ENCODE peak calls at places on chromosome X, in eight cellular contexts. One of them, this sample, is unnamed.

GRCh38 chrX:40439625-40440532 is 140.9 kb upstream of the ATP6AP2 start:
- DNase-seq in mucosa of descending colon: no peak
- DNase-seq in heart right ventricle: no peak
- DNase-seq in activated CD4-positive, alpha-beta T cell treated with anti-CD3 and anti-CD28 coated beads, Interleukin-2, amount 10 ng/mL, durations not matched to agents 7 days and 5 days: no peak
- DNase-seq in NCI-H1930: no peak
- DNase-seq in hippocampal formation: no peak
- DNase-seq in stimulated activated CD8-positive, alpha-beta memory T cell treated with anti-CD3 and anti-CD28 coated beads, Interleukin-7, amount 100 ng/mL, for 24 hours: no peak
- DNase-seq in globus pallidus: no peak
- DNase-seq in this sample: no peak

GRCh38 chrX:64338296-64338695 is 57.0 kb downstream of the MTMR8 start:
- DNase-seq in mucosa of descending colon: no peak
- DNase-seq in heart right ventricle: no peak
- DNase-seq in activated CD4-positive, alpha-beta T cell treated with anti-CD3 and anti-CD28 coated beads, Interleukin-2, amount 10 ng/mL, durations not matched to agents 7 days and 5 days: no peak
- DNase-seq in NCI-H1930: no peak
- DNase-seq in hippocampal formation: no peak
- DNase-seq in stimulated activated CD8-positive, alpha-beta memory T cell treated with anti-CD3 and anti-CD28 coated beads, Interleukin-7, amount 100 ng/mL, for 24 hours: no peak
- DNase-seq in globus pallidus: no peak
- DNase-seq in this sample: no peak

GRCh38 chrX:66074920-66075879 is 35.3 kb upstream of the VSIG4 start:
- DNase-seq in mucosa of descending colon: no peak
- DNase-seq in heart right ventricle: peak
- DNase-seq in activated CD4-positive, alpha-beta T cell treated with anti-CD3 and anti-CD28 coated beads, Interleukin-2, amount 10 ng/mL, durations not matched to agents 7 days and 5 days: peak
- DNase-seq in NCI-H1930: no peak
- DNase-seq in hippocampal formation: no peak
- DNase-seq in stimulated activated CD8-positive, alpha-beta memory T cell treated with anti-CD3 and anti-CD28 coated beads, Interleukin-7, amount 100 ng/mL, for 24 hours: no peak
- DNase-seq in globus pallidus: peak
- DNase-seq in this sample: peak

GRCh38 chrX:9878141-9878875 is 88.8 kb upstream of the CLDN34 start:
- DNase-seq in mucosa of descending colon: no peak
- DNase-seq in heart right ventricle: no peak
- DNase-seq in activated CD4-positive, alpha-beta T cell treated with anti-CD3 and anti-CD28 coated beads, Interleukin-2, amount 10 ng/mL, durations not matched to agents 7 days and 5 days: no peak
- DNase-seq in NCI-H1930: no peak
- DNase-seq in hippocampal formation: no peak
- DNase-seq in stimulated activated CD8-positive, alpha-beta memory T cell treated with anti-CD3 and anti-CD28 coated beads, Interleukin-7, amount 100 ng/mL, for 24 hours: no peak
- DNase-seq in globus pallidus: no peak
- DNase-seq in this sample: no peak

GRCh38 chrX:50442426-50443116 is 28.1 kb downstream of the DGKK start:
- DNase-seq in mucosa of descending colon: no peak
- DNase-seq in heart right ventricle: no peak
- DNase-seq in activated CD4-positive, alpha-beta T cell treated with anti-CD3 and anti-CD28 coated beads, Interleukin-2, amount 10 ng/mL, durations not matched to agents 7 days and 5 days: no peak
- DNase-seq in NCI-H1930: no peak
- DNase-seq in hippocampal formation: no peak
- DNase-seq in stimulated activated CD8-positive, alpha-beta memory T cell treated with anti-CD3 and anti-CD28 coated beads, Interleukin-7, amount 100 ng/mL, for 24 hours: no peak
- DNase-seq in globus pallidus: no peak
- DNase-seq in this sample: no peak

GRCh38 chrX:119602701-119603255 is 3.4 kb downstream of the NKRF start:
- DNase-seq in mucosa of descending colon: no peak
- DNase-seq in heart right ventricle: no peak
- DNase-seq in activated CD4-positive, alpha-beta T cell treated with anti-CD3 and anti-CD28 coated beads, Interleukin-2, amount 10 ng/mL, durations not matched to agents 7 days and 5 days: no peak
- DNase-seq in NCI-H1930: no peak
- DNase-seq in hippocampal formation: no peak
- DNase-seq in stimulated activated CD8-positive, alpha-beta memory T cell treated with anti-CD3 and anti-CD28 coated beads, Interleukin-7, amount 100 ng/mL, for 24 hours: no peak
- DNase-seq in globus pallidus: no peak
- DNase-seq in this sample: no peak

GRCh38 chrX:2500681-2501151 is at the start of the genes DHRSX and ZBED1:
- DNase-seq in mucosa of descending colon: peak
- DNase-seq in heart right ventricle: peak
- DNase-seq in activated CD4-positive, alpha-beta T cell treated with anti-CD3 and anti-CD28 coated beads, Interleukin-2, amount 10 ng/mL, durations not matched to agents 7 days and 5 days: peak
- DNase-seq in NCI-H1930: no peak
- DNase-seq in hippocampal formation: no peak
- DNase-seq in stimulated activated CD8-positive, alpha-beta memory T cell treated with anti-CD3 and anti-CD28 coated beads, Interleukin-7, amount 100 ng/mL, for 24 hours: peak
- DNase-seq in globus pallidus: no peak
- DNase-seq in this sample: peak

GRCh38 chrX:20530319-20530979 is 263.7 kb upstream of the RPS6KA3 start:
- DNase-seq in mucosa of descending colon: no peak
- DNase-seq in heart right ventricle: no peak
- DNase-seq in activated CD4-positive, alpha-beta T cell treated with anti-CD3 and anti-CD28 coated beads, Interleukin-2, amount 10 ng/mL, durations not matched to agents 7 days and 5 days: peak
- DNase-seq in NCI-H1930: peak
- DNase-seq in hippocampal formation: peak
- DNase-seq in stimulated activated CD8-positive, alpha-beta memory T cell treated with anti-CD3 and anti-CD28 coated beads, Interleukin-7, amount 100 ng/mL, for 24 hours: no peak
- DNase-seq in globus pallidus: peak
- DNase-seq in this sample: peak

GRCh38 chrX:20461576-20461975 is 194.9 kb upstream of the RPS6KA3 start:
- DNase-seq in mucosa of descending colon: no peak
- DNase-seq in heart right ventricle: no peak
- DNase-seq in activated CD4-positive, alpha-beta T cell treated with anti-CD3 and anti-CD28 coated beads, Interleukin-2, amount 10 ng/mL, durations not matched to agents 7 days and 5 days: no peak
- DNase-seq in NCI-H1930: no peak
- DNase-seq in hippocampal formation: no peak
- DNase-seq in stimulated activated CD8-positive, alpha-beta memory T cell treated with anti-CD3 and anti-CD28 coated beads, Interleukin-7, amount 100 ng/mL, for 24 hours: no peak
- DNase-seq in globus pallidus: no peak
- DNase-seq in this sample: no peak

GRCh38 chrX:131783555-131784338 is 239.4 kb upstream of the STK26 start:
- DNase-seq in mucosa of descending colon: no peak
- DNase-seq in heart right ventricle: no peak
- DNase-seq in activated CD4-positive, alpha-beta T cell treated with anti-CD3 and anti-CD28 coated beads, Interleukin-2, amount 10 ng/mL, durations not matched to agents 7 days and 5 days: no peak
- DNase-seq in NCI-H1930: no peak
- DNase-seq in hippocampal formation: peak
- DNase-seq in stimulated activated CD8-positive, alpha-beta memory T cell treated with anti-CD3 and anti-CD28 coated beads, Interleukin-7, amount 100 ng/mL, for 24 hours: no peak
- DNase-seq in globus pallidus: no peak
- DNase-seq in this sample: no peak

GRCh38 chrX:143873343-143873742 is 10.5 kb upstream of the UBE2NL start:
- DNase-seq in mucosa of descending colon: no peak
- DNase-seq in heart right ventricle: no peak
- DNase-seq in activated CD4-positive, alpha-beta T cell treated with anti-CD3 and anti-CD28 coated beads, Interleukin-2, amount 10 ng/mL, durations not matched to agents 7 days and 5 days: no peak
- DNase-seq in NCI-H1930: no peak
- DNase-seq in hippocampal formation: no peak
- DNase-seq in stimulated activated CD8-positive, alpha-beta memory T cell treated with anti-CD3 and anti-CD28 coated beads, Interleukin-7, amount 100 ng/mL, for 24 hours: no peak
- DNase-seq in globus pallidus: no peak
- DNase-seq in this sample: no peak

GRCh38 chrX:154476821-154477220 is 2.3 kb downstream of the LAGE3 start:
- DNase-seq in mucosa of descending colon: no peak
- DNase-seq in heart right ventricle: no peak
- DNase-seq in activated CD4-positive, alpha-beta T cell treated with anti-CD3 and anti-CD28 coated beads, Interleukin-2, amount 10 ng/mL, durations not matched to agents 7 days and 5 days: no peak
- DNase-seq in NCI-H1930: no peak
- DNase-seq in hippocampal formation: no peak
- DNase-seq in stimulated activated CD8-positive, alpha-beta memory T cell treated with anti-CD3 and anti-CD28 coated beads, Interleukin-7, amount 100 ng/mL, for 24 hours: no peak
- DNase-seq in globus pallidus: no peak
- DNase-seq in this sample: no peak

GRCh38 chrX:122625821-122626220 is 558.3 kb upstream of the GRIA3 start:
- DNase-seq in mucosa of descending colon: no peak
- DNase-seq in heart right ventricle: no peak
- DNase-seq in activated CD4-positive, alpha-beta T cell treated with anti-CD3 and anti-CD28 coated beads, Interleukin-2, amount 10 ng/mL, durations not matched to agents 7 days and 5 days: no peak
- DNase-seq in NCI-H1930: no peak
- DNase-seq in hippocampal formation: no peak
- DNase-seq in stimulated activated CD8-positive, alpha-beta memory T cell treated with anti-CD3 and anti-CD28 coated beads, Interleukin-7, amount 100 ng/mL, for 24 hours: no peak
- DNase-seq in globus pallidus: no peak
- DNase-seq in this sample: no peak

GRCh38 chrX:134459683-134460004 is 321 bp upstream of the HPRT1 start:
- DNase-seq in mucosa of descending colon: no peak
- DNase-seq in heart right ventricle: no peak
- DNase-seq in activated CD4-positive, alpha-beta T cell treated with anti-CD3 and anti-CD28 coated beads, Interleukin-2, amount 10 ng/mL, durations not matched to agents 7 days and 5 days: no peak
- DNase-seq in NCI-H1930: no peak
- DNase-seq in hippocampal formation: no peak
- DNase-seq in stimulated activated CD8-positive, alpha-beta memory T cell treated with anti-CD3 and anti-CD28 coated beads, Interleukin-7, amount 100 ng/mL, for 24 hours: no peak
- DNase-seq in globus pallidus: no peak
- DNase-seq in this sample: no peak

GRCh38 chrX:48472851-48473717 is 2.9 kb upstream of the FTSJ1 start:
- DNase-seq in mucosa of descending colon: no peak
- DNase-seq in heart right ventricle: no peak
- DNase-seq in activated CD4-positive, alpha-beta T cell treated with anti-CD3 and anti-CD28 coated beads, Interleukin-2, amount 10 ng/mL, durations not matched to agents 7 days and 5 days: no peak
- DNase-seq in NCI-H1930: no peak
- DNase-seq in hippocampal formation: no peak
- DNase-seq in stimulated activated CD8-positive, alpha-beta memory T cell treated with anti-CD3 and anti-CD28 coated beads, Interleukin-7, amount 100 ng/mL, for 24 hours: no peak
- DNase-seq in globus pallidus: no peak
- DNase-seq in this sample: no peak

GRCh38 chrX:115174548-115174947 is 14.7 kb upstream of the RBMXL3 start:
- DNase-seq in mucosa of descending colon: no peak
- DNase-seq in heart right ventricle: no peak
- DNase-seq in activated CD4-positive, alpha-beta T cell treated with anti-CD3 and anti-CD28 coated beads, Interleukin-2, amount 10 ng/mL, durations not matched to agents 7 days and 5 days: no peak
- DNase-seq in NCI-H1930: no peak
- DNase-seq in hippocampal formation: no peak
- DNase-seq in stimulated activated CD8-positive, alpha-beta memory T cell treated with anti-CD3 and anti-CD28 coated beads, Interleukin-7, amount 100 ng/mL, for 24 hours: no peak
- DNase-seq in globus pallidus: no peak
- DNase-seq in this sample: no peak

GRCh38 chrX:103329991-103330390 is at the start of gene TCEAL7:
- DNase-seq in mucosa of descending colon: no peak
- DNase-seq in heart right ventricle: peak
- DNase-seq in activated CD4-positive, alpha-beta T cell treated with anti-CD3 and anti-CD28 coated beads, Interleukin-2, amount 10 ng/mL, durations not matched to agents 7 days and 5 days: no peak
- DNase-seq in NCI-H1930: no peak
- DNase-seq in hippocampal formation: peak
- DNase-seq in stimulated activated CD8-positive, alpha-beta memory T cell treated with anti-CD3 and anti-CD28 coated beads, Interleukin-7, amount 100 ng/mL, for 24 hours: no peak
- DNase-seq in globus pallidus: peak
- DNase-seq in this sample: no peak

GRCh38 chrX:129679856-129680255 is 25.1 kb upstream of the APLN start:
- DNase-seq in mucosa of descending colon: no peak
- DNase-seq in heart right ventricle: no peak
- DNase-seq in activated CD4-positive, alpha-beta T cell treated with anti-CD3 and anti-CD28 coated beads, Interleukin-2, amount 10 ng/mL, durations not matched to agents 7 days and 5 days: no peak
- DNase-seq in NCI-H1930: no peak
- DNase-seq in hippocampal formation: no peak
- DNase-seq in stimulated activated CD8-positive, alpha-beta memory T cell treated with anti-CD3 and anti-CD28 coated beads, Interleukin-7, amount 100 ng/mL, for 24 hours: no peak
- DNase-seq in globus pallidus: no peak
- DNase-seq in this sample: no peak

GRCh38 chrX:24426340-24426913 is 38.7 kb upstream of the PDK3 start:
- DNase-seq in mucosa of descending colon: no peak
- DNase-seq in heart right ventricle: no peak
- DNase-seq in activated CD4-positive, alpha-beta T cell treated with anti-CD3 and anti-CD28 coated beads, Interleukin-2, amount 10 ng/mL, durations not matched to agents 7 days and 5 days: no peak
- DNase-seq in NCI-H1930: no peak
- DNase-seq in hippocampal formation: no peak
- DNase-seq in stimulated activated CD8-positive, alpha-beta memory T cell treated with anti-CD3 and anti-CD28 coated beads, Interleukin-7, amount 100 ng/mL, for 24 hours: no peak
- DNase-seq in globus pallidus: no peak
- DNase-seq in this sample: no peak

GRCh38 chrX:17525762-17526555 is 151.0 kb downstream of the NHS start:
- DNase-seq in mucosa of descending colon: no peak
- DNase-seq in heart right ventricle: no peak
- DNase-seq in activated CD4-positive, alpha-beta T cell treated with anti-CD3 and anti-CD28 coated beads, Interleukin-2, amount 10 ng/mL, durations not matched to agents 7 days and 5 days: no peak
- DNase-seq in NCI-H1930: no peak
- DNase-seq in hippocampal formation: no peak
- DNase-seq in stimulated activated CD8-positive, alpha-beta memory T cell treated with anti-CD3 and anti-CD28 coated beads, Interleukin-7, amount 100 ng/mL, for 24 hours: no peak
- DNase-seq in globus pallidus: no peak
- DNase-seq in this sample: no peak

GRCh38 chrX:124239324-124239723 is 93.1 kb upstream of the TEX13D start:
- DNase-seq in mucosa of descending colon: no peak
- DNase-seq in heart right ventricle: no peak
- DNase-seq in activated CD4-positive, alpha-beta T cell treated with anti-CD3 and anti-CD28 coated beads, Interleukin-2, amount 10 ng/mL, durations not matched to agents 7 days and 5 days: no peak
- DNase-seq in NCI-H1930: no peak
- DNase-seq in hippocampal formation: no peak
- DNase-seq in stimulated activated CD8-positive, alpha-beta memory T cell treated with anti-CD3 and anti-CD28 coated beads, Interleukin-7, amount 100 ng/mL, for 24 hours: no peak
- DNase-seq in globus pallidus: no peak
- DNase-seq in this sample: no peak

GRCh38 chrX:71301195-71301924 is at the start of gene ITGB1BP2:
- DNase-seq in mucosa of descending colon: no peak
- DNase-seq in heart right ventricle: no peak
- DNase-seq in activated CD4-positive, alpha-beta T cell treated with anti-CD3 and anti-CD28 coated beads, Interleukin-2, amount 10 ng/mL, durations not matched to agents 7 days and 5 days: no peak
- DNase-seq in NCI-H1930: no peak
- DNase-seq in hippocampal formation: no peak
- DNase-seq in stimulated activated CD8-positive, alpha-beta memory T cell treated with anti-CD3 and anti-CD28 coated beads, Interleukin-7, amount 100 ng/mL, for 24 hours: no peak
- DNase-seq in globus pallidus: no peak
- DNase-seq in this sample: no peak

GRCh38 chrX:19852014-19853005 is 35.1 kb downstream of the SH3KBP1 start:
- DNase-seq in mucosa of descending colon: no peak
- DNase-seq in heart right ventricle: peak
- DNase-seq in activated CD4-positive, alpha-beta T cell treated with anti-CD3 and anti-CD28 coated beads, Interleukin-2, amount 10 ng/mL, durations not matched to agents 7 days and 5 days: no peak
- DNase-seq in NCI-H1930: no peak
- DNase-seq in hippocampal formation: no peak
- DNase-seq in stimulated activated CD8-positive, alpha-beta memory T cell treated with anti-CD3 and anti-CD28 coated beads, Interleukin-7, amount 100 ng/mL, for 24 hours: no peak
- DNase-seq in globus pallidus: no peak
- DNase-seq in this sample: no peak

GRCh38 chrX:1336331-1337143 is at the start of gene IL3RA:
- DNase-seq in mucosa of descending colon: peak
- DNase-seq in heart right ventricle: no peak
- DNase-seq in activated CD4-positive, alpha-beta T cell treated with anti-CD3 and anti-CD28 coated beads, Interleukin-2, amount 10 ng/mL, durations not matched to agents 7 days and 5 days: peak
- DNase-seq in NCI-H1930: no peak
- DNase-seq in hippocampal formation: no peak
- DNase-seq in stimulated activated CD8-positive, alpha-beta memory T cell treated with anti-CD3 and anti-CD28 coated beads, Interleukin-7, amount 100 ng/mL, for 24 hours: no peak
- DNase-seq in globus pallidus: peak
- DNase-seq in this sample: no peak

GRCh38 chrX:12245650-12246645 is 107.7 kb downstream of the FRMPD4 start:
- DNase-seq in mucosa of descending colon: no peak
- DNase-seq in heart right ventricle: no peak
- DNase-seq in activated CD4-positive, alpha-beta T cell treated with anti-CD3 and anti-CD28 coated beads, Interleukin-2, amount 10 ng/mL, durations not matched to agents 7 days and 5 days: no peak
- DNase-seq in NCI-H1930: no peak
- DNase-seq in hippocampal formation: no peak
- DNase-seq in stimulated activated CD8-positive, alpha-beta memory T cell treated with anti-CD3 and anti-CD28 coated beads, Interleukin-7, amount 100 ng/mL, for 24 hours: no peak
- DNase-seq in globus pallidus: no peak
- DNase-seq in this sample: no peak